ENCODE peak calls at places on chromosomes 16 and 17, in eight cellular contexts. One of them, this sample, is unnamed.

GRCh38 chr17:19578545-19578944 is 44.9 kb downstream of the SLC47A1 start:
- DNase-seq in lower leg skin: no peak
- DNase-seq in stimulated activated CD4-positive, alpha-beta T cell treated with anti-CD3 and anti-CD28 coated beads, Interleukin-12 subunit alpha, Interleukin-12 subunit beta, amount 100 ng/mL, for 4 hours: no peak
- DNase-seq in NCI-H1105 treated with DMSO at 0.1 percent for 48 hours: no peak
- DNase-seq in activated CD8-positive, alpha-beta T cell treated with anti-CD3 and anti-CD28 coated beads for 36 hours: no peak
- DNase-seq in IMR-90: no peak
- DNase-seq in non-pigmented ciliary epithelial cell: no peak
- DNase-seq in GM12892: no peak
- DNase-seq in this sample: no peak

GRCh38 chr17:82638183-82638773 is 10.0 kb downstream of the WDR45B start:
- DNase-seq in lower leg skin: no peak
- DNase-seq in stimulated activated CD4-positive, alpha-beta T cell treated with anti-CD3 and anti-CD28 coated beads, Interleukin-12 subunit alpha, Interleukin-12 subunit beta, amount 100 ng/mL, for 4 hours: no peak
- DNase-seq in NCI-H1105 treated with DMSO at 0.1 percent for 48 hours: no peak
- DNase-seq in activated CD8-positive, alpha-beta T cell treated with anti-CD3 and anti-CD28 coated beads for 36 hours: no peak
- DNase-seq in IMR-90: no peak
- DNase-seq in non-pigmented ciliary epithelial cell: no peak
- DNase-seq in GM12892: no peak
- DNase-seq in this sample: no peak

GRCh38 chr16:76441391-76441790 is 164.2 kb downstream of the CNTNAP4 start:
- DNase-seq in lower leg skin: no peak
- DNase-seq in stimulated activated CD4-positive, alpha-beta T cell treated with anti-CD3 and anti-CD28 coated beads, Interleukin-12 subunit alpha, Interleukin-12 subunit beta, amount 100 ng/mL, for 4 hours: no peak
- DNase-seq in NCI-H1105 treated with DMSO at 0.1 percent for 48 hours: no peak
- DNase-seq in activated CD8-positive, alpha-beta T cell treated with anti-CD3 and anti-CD28 coated beads for 36 hours: no peak
- DNase-seq in IMR-90: no peak
- DNase-seq in non-pigmented ciliary epithelial cell: no peak
- DNase-seq in GM12892: no peak
- DNase-seq in this sample: no peak

GRCh38 chr16:53372942-53373871 is 61.1 kb upstream of the RBL2 start:
- DNase-seq in lower leg skin: no peak
- DNase-seq in stimulated activated CD4-positive, alpha-beta T cell treated with anti-CD3 and anti-CD28 coated beads, Interleukin-12 subunit alpha, Interleukin-12 subunit beta, amount 100 ng/mL, for 4 hours: peak; percentile 79
- DNase-seq in NCI-H1105 treated with DMSO at 0.1 percent for 48 hours: no peak
- DNase-seq in activated CD8-positive, alpha-beta T cell treated with anti-CD3 and anti-CD28 coated beads for 36 hours: peak; percentile 80
- DNase-seq in IMR-90: no peak
- DNase-seq in non-pigmented ciliary epithelial cell: no peak
- DNase-seq in GM12892: no peak
- DNase-seq in this sample: no peak

GRCh38 chr17:38324141-38324540 is 19.6 kb downstream of the GPR179 start:
- DNase-seq in lower leg skin: peak; percentile 6
- DNase-seq in stimulated activated CD4-positive, alpha-beta T cell treated with anti-CD3 and anti-CD28 coated beads, Interleukin-12 subunit alpha, Interleukin-12 subunit beta, amount 100 ng/mL, for 4 hours: no peak
- DNase-seq in NCI-H1105 treated with DMSO at 0.1 percent for 48 hours: no peak
- DNase-seq in activated CD8-positive, alpha-beta T cell treated with anti-CD3 and anti-CD28 coated beads for 36 hours: no peak
- DNase-seq in IMR-90: no peak
- DNase-seq in non-pigmented ciliary epithelial cell: no peak
- DNase-seq in GM12892: no peak
- DNase-seq in this sample: no peak

GRCh38 chr16:20611975-20612471 is 35.9 kb upstream of the ACSM2B start:
- DNase-seq in lower leg skin: no peak
- DNase-seq in stimulated activated CD4-positive, alpha-beta T cell treated with anti-CD3 and anti-CD28 coated beads, Interleukin-12 subunit alpha, Interleukin-12 subunit beta, amount 100 ng/mL, for 4 hours: no peak
- DNase-seq in NCI-H1105 treated with DMSO at 0.1 percent for 48 hours: peak; percentile 49
- DNase-seq in activated CD8-positive, alpha-beta T cell treated with anti-CD3 and anti-CD28 coated beads for 36 hours: no peak
- DNase-seq in IMR-90: no peak
- DNase-seq in non-pigmented ciliary epithelial cell: no peak
- DNase-seq in GM12892: no peak
- DNase-seq in this sample: no peak

GRCh38 chr17:63967953-63968352 is 4.8 kb downstream of the SCN4A start:
- DNase-seq in lower leg skin: no peak
- DNase-seq in stimulated activated CD4-positive, alpha-beta T cell treated with anti-CD3 and anti-CD28 coated beads, Interleukin-12 subunit alpha, Interleukin-12 subunit beta, amount 100 ng/mL, for 4 hours: no peak
- DNase-seq in NCI-H1105 treated with DMSO at 0.1 percent for 48 hours: no peak
- DNase-seq in activated CD8-positive, alpha-beta T cell treated with anti-CD3 and anti-CD28 coated beads for 36 hours: peak; percentile 52
- DNase-seq in IMR-90: peak; percentile 8
- DNase-seq in non-pigmented ciliary epithelial cell: no peak
- DNase-seq in GM12892: no peak
- DNase-seq in this sample: no peak

GRCh38 chr17:75006653-75007052 is 5.8 kb upstream of the MRPL58 start:
- DNase-seq in lower leg skin: no peak
- DNase-seq in stimulated activated CD4-positive, alpha-beta T cell treated with anti-CD3 and anti-CD28 coated beads, Interleukin-12 subunit alpha, Interleukin-12 subunit beta, amount 100 ng/mL, for 4 hours: no peak
- DNase-seq in NCI-H1105 treated with DMSO at 0.1 percent for 48 hours: no peak
- DNase-seq in activated CD8-positive, alpha-beta T cell treated with anti-CD3 and anti-CD28 coated beads for 36 hours: no peak
- DNase-seq in IMR-90: no peak
- DNase-seq in non-pigmented ciliary epithelial cell: no peak
- DNase-seq in GM12892: no peak
- DNase-seq in this sample: no peak

GRCh38 chr16:1398351-1398750 is 16.2 kb downstream of the UNKL start:
- DNase-seq in lower leg skin: no peak
- DNase-seq in stimulated activated CD4-positive, alpha-beta T cell treated with anti-CD3 and anti-CD28 coated beads, Interleukin-12 subunit alpha, Interleukin-12 subunit beta, amount 100 ng/mL, for 4 hours: no peak
- DNase-seq in NCI-H1105 treated with DMSO at 0.1 percent for 48 hours: no peak
- DNase-seq in activated CD8-positive, alpha-beta T cell treated with anti-CD3 and anti-CD28 coated beads for 36 hours: no peak
- DNase-seq in IMR-90: no peak
- DNase-seq in non-pigmented ciliary epithelial cell: no peak
- DNase-seq in GM12892: no peak
- DNase-seq in this sample: no peak

GRCh38 chr16:70257391-70257790 is 5.7 kb upstream of the EXOSC6 start:
- DNase-seq in lower leg skin: peak; percentile 77
- DNase-seq in stimulated activated CD4-positive, alpha-beta T cell treated with anti-CD3 and anti-CD28 coated beads, Interleukin-12 subunit alpha, Interleukin-12 subunit beta, amount 100 ng/mL, for 4 hours: no peak
- DNase-seq in NCI-H1105 treated with DMSO at 0.1 percent for 48 hours: no peak
- DNase-seq in activated CD8-positive, alpha-beta T cell treated with anti-CD3 and anti-CD28 coated beads for 36 hours: no peak
- DNase-seq in IMR-90: no peak
- DNase-seq in non-pigmented ciliary epithelial cell: no peak
- DNase-seq in GM12892: no peak
- DNase-seq in this sample: no peak

GRCh38 chr16:4314532-4315184 is 1.2 kb upstream of the GLIS2 start:
- DNase-seq in lower leg skin: peak; percentile 89
- DNase-seq in stimulated activated CD4-positive, alpha-beta T cell treated with anti-CD3 and anti-CD28 coated beads, Interleukin-12 subunit alpha, Interleukin-12 subunit beta, amount 100 ng/mL, for 4 hours: no peak
- DNase-seq in NCI-H1105 treated with DMSO at 0.1 percent for 48 hours: peak; percentile 1
- DNase-seq in activated CD8-positive, alpha-beta T cell treated with anti-CD3 and anti-CD28 coated beads for 36 hours: peak; percentile 53
- DNase-seq in IMR-90: peak; percentile 56
- DNase-seq in non-pigmented ciliary epithelial cell: no peak
- DNase-seq in GM12892: no peak
- DNase-seq in this sample: peak; percentile 75

GRCh38 chr16:88303890-88304819 is 78.6 kb upstream of the ZNF469 start:
- DNase-seq in lower leg skin: no peak
- DNase-seq in stimulated activated CD4-positive, alpha-beta T cell treated with anti-CD3 and anti-CD28 coated beads, Interleukin-12 subunit alpha, Interleukin-12 subunit beta, amount 100 ng/mL, for 4 hours: no peak
- DNase-seq in NCI-H1105 treated with DMSO at 0.1 percent for 48 hours: no peak
- DNase-seq in activated CD8-positive, alpha-beta T cell treated with anti-CD3 and anti-CD28 coated beads for 36 hours: no peak
- DNase-seq in IMR-90: peak; percentile 98
- DNase-seq in non-pigmented ciliary epithelial cell: peak; percentile 97
- DNase-seq in GM12892: no peak
- DNase-seq in this sample: peak; percentile 96

GRCh38 chr17:1000597-1001490 is 3.9 kb downstream of the TIMM22 start:
- DNase-seq in lower leg skin: no peak
- DNase-seq in stimulated activated CD4-positive, alpha-beta T cell treated with anti-CD3 and anti-CD28 coated beads, Interleukin-12 subunit alpha, Interleukin-12 subunit beta, amount 100 ng/mL, for 4 hours: no peak
- DNase-seq in NCI-H1105 treated with DMSO at 0.1 percent for 48 hours: no peak
- DNase-seq in activated CD8-positive, alpha-beta T cell treated with anti-CD3 and anti-CD28 coated beads for 36 hours: no peak
- DNase-seq in IMR-90: peak; percentile 74
- DNase-seq in non-pigmented ciliary epithelial cell: no peak
- DNase-seq in GM12892: no peak
- DNase-seq in this sample: peak; percentile 88

GRCh38 chr16:86158688-86159360 is 259.9 kb downstream of the IRF8 start:
- DNase-seq in lower leg skin: no peak
- DNase-seq in stimulated activated CD4-positive, alpha-beta T cell treated with anti-CD3 and anti-CD28 coated beads, Interleukin-12 subunit alpha, Interleukin-12 subunit beta, amount 100 ng/mL, for 4 hours: no peak
- DNase-seq in NCI-H1105 treated with DMSO at 0.1 percent for 48 hours: no peak
- DNase-seq in activated CD8-positive, alpha-beta T cell treated with anti-CD3 and anti-CD28 coated beads for 36 hours: no peak
- DNase-seq in IMR-90: peak; percentile 36
- DNase-seq in non-pigmented ciliary epithelial cell: no peak
- DNase-seq in GM12892: no peak
- DNase-seq in this sample: peak; percentile 47

GRCh38 chr16:57889111-57889510 is 81.8 kb downstream of the CNGB1 start:
- DNase-seq in lower leg skin: no peak
- DNase-seq in stimulated activated CD4-positive, alpha-beta T cell treated with anti-CD3 and anti-CD28 coated beads, Interleukin-12 subunit alpha, Interleukin-12 subunit beta, amount 100 ng/mL, for 4 hours: no peak
- DNase-seq in NCI-H1105 treated with DMSO at 0.1 percent for 48 hours: no peak
- DNase-seq in activated CD8-positive, alpha-beta T cell treated with anti-CD3 and anti-CD28 coated beads for 36 hours: no peak
- DNase-seq in IMR-90: no peak
- DNase-seq in non-pigmented ciliary epithelial cell: no peak
- DNase-seq in GM12892: no peak
- DNase-seq in this sample: no peak